ENCODE peak calls at places on chromosomes 4 and X, in six cellular contexts. E, X, Y, M, B and I are unnamed samples.

GRCh38 chr4:118783887-118784286 is 52.0 kb downstream of the SEC24D start:
- DNase-seq in Y (no peak), X (no peak), M (no peak), B (no peak), E (no peak), I (no peak)

GRCh38 chrX:112759512-112759911 is 79.8 kb upstream of the LHFPL1 start:
- DNase-seq in X (no peak), B (no peak), M (no peak), E (no peak), Y (no peak), I (no peak)

GRCh38 chr4:25011135-25011866 is 19.4 kb downstream of the LGI2 start:
- DNase-seq in M (no peak), Y (no peak), E (no peak), B (no peak), X (no peak), I (no peak)

GRCh38 chrX:31555506-31555905 is 483.7 kb upstream of the FTHL17 start:
- DNase-seq in Y (no peak), X (no peak), B (peak; percentile 6), E (no peak), M (no peak), I (no peak)

GRCh38 chrX:34300871-34301270 is 168.8 kb upstream of the FAM47A start:
- DNase-seq in B (peak; percentile 44), Y (peak; percentile 0), E (peak; percentile 3), X (peak; percentile 6), M (no peak), I (peak; percentile 59)

GRCh38 chrX:12441376-12442128 is 303.3 kb downstream of the FRMPD4 start:
- DNase-seq in B (no peak), X (no peak), M (no peak), E (no peak), Y (no peak), I (no peak)

GRCh38 chr4:165325732-165326512 is 1.5 kb upstream of the MSMO1 start:
- DNase-seq in Y (peak; percentile 47), B (peak; percentile 74), E (no peak), X (peak; percentile 49), M (no peak), I (no peak)

GRCh38 chr4:176981551-176981950 is 188.8 kb upstream of the VEGFC start:
- DNase-seq in M (no peak), B (no peak), X (no peak), E (no peak), Y (no peak), I (no peak)

GRCh38 chr4:168633071-168633470 is 136.2 kb downstream of the PALLD start:
- DNase-seq in X (no peak), E (no peak), B (no peak), Y (no peak), M (no peak), I (no peak)
- H3K4me3 ChIP-seq in X (no peak overlapping the region), E (no peak overlapping the region), B (no peak overlapping the region), Y (peak overlapping the region; percentile 65), M (no peak overlapping the region), I (no peak overlapping the region)

DNA sequence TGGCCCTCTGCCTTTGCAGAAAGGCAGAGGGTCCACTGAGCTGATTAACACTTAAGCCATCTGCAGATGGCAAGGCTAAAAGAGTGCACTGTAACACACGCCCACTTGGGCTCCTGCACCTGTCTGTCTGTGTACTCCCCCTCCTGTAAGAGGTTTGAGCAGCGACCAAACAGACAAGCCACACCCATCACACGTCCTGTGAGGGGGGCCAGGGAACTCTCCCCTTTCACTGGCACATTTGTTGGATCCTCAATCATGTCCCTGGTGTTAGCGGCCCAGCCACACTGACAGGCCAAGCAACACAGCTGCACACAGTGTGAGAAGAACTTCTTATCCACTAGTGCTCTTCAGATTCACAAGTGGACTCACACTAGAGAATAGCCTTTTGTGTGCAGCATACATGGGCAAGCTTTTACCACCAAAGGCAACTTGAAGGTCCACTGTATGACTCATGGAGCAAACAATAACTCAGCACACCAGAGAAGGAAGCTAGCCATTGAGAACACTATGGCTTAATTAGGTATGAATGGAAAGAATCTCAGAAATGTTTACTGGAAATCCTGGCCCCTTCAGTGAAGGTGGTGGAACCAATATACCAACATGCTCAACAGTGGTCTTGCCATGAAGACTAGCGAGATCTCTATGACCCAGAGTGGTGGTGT is 29.1 kb upstream of the UTP14A start:
- DNase-seq in X (peak; percentile 78), Y (peak; percentile 12), M (no peak), E (peak; percentile 1), B (no peak), I (no peak)
- TF ChIP-seq ZNF274 in X (no peak), Y (no peak), M (no peak), E (no peak), B (no peak), I (no peak)

GRCh38 chr4:106314960-106315359 is 1.0 kb downstream of the TBCK start:
- DNase-seq in X (no peak), E (no peak), M (no peak), B (peak; percentile 12), Y (no peak), I (no peak)

GRCh38 chr4:106315968-106316772 is at the start of the genes AIMP1 and TBCK:
- DNase-seq in X (peak; percentile 88), M (peak; percentile 72), E (peak; percentile 75), Y (peak; percentile 88), B (peak; percentile 93), I (peak; percentile 74)

GRCh38 chr4:106315476-106315967 is 487 bp downstream of the TBCK start:
- DNase-seq in B (no peak), E (no peak), X (peak; percentile 39), Y (no peak), M (no peak), I (no peak)

GRCh38 chr4:106312377-106312776 is 3.6 kb downstream of the TBCK start:
- DNase-seq in E (no peak), Y (no peak), B (no peak), X (no peak), M (no peak), I (no peak)

GRCh38 chr4:106312997-106313522 is 2.9 kb downstream of the TBCK start:
- DNase-seq in Y (no peak), M (no peak), X (no peak), E (no peak), B (peak; percentile 56), I (no peak)
- H3K4me3 ChIP-seq in Y (no peak overlapping the region), M (peak overlapping the region; percentile 34), X (peak overlapping the region; percentile 89), E (no peak overlapping the region), B (no peak overlapping the region), I (no peak overlapping the region)

DNA sequence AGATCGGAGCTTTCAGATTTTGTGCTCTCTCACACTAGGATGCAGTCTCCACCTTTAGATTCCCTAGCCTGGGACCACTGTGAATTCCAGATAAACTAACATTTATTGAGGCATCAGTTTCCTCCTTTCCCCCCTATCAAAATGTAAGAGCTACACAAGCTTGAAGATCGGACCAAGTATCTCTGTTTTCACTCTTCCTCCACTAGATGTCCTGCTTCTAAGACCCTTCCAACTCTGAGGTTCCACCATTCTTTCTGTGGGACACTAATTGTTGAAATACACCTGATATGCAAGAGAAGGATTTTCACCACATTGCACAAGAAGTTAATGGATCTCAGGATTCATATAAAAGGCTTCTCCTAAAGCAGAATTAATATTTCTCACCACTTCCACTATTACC is 43.0 kb upstream of the PHOX2B start:
- DNase-seq in X (no peak), Y (no peak), B (no peak), E (no peak), M (no peak), I (no peak)
- TF ChIP-seq ZNF274 in X (no peak), Y (no peak), B (no peak), E (no peak), M (no peak), I (no peak)